ENCODE peak calls at places on chromosomes 13 and 19, in five cellular contexts. U is fibroblast of lung, P is pancreas, Q is small intestine, F is adrenal gland. I is an unnamed sample.

GRCh38 chr19:51689751-51690358 is 3.3 kb upstream of the SPACA6 start:
- DNase-seq in U (peak), P (peak), Q (no peak), F (peak), I (no peak)

GRCh38 chr13:33285420-33286124 is at the start of gene STARD13:
- DNase-seq in U (peak), P (peak), Q (peak), F (peak), I (peak)

GRCh38 chr13:50911051-50911690 is 1.6 kb downstream of the RNASEH2B start:
- DNase-seq in U (peak), P (no peak), Q (peak), F (no peak), I (no peak)

GRCh38 chr13:63184693-63185092 is 1769.0 kb upstream of the PCDH20 start:
- DNase-seq in U (peak), P (no peak), Q (no peak), F (no peak), I (no peak)

GRCh38 chr13:33633701-33634525 is 184.0 kb upstream of the RFC3 start:
- DNase-seq in U (peak), P (no peak), Q (no peak), F (no peak), I (no peak)

GRCh38 chr13:44313674-44314073 is 60.0 kb upstream of the SERP2 start:
- DNase-seq in U (peak), P (no peak), Q (peak), F (no peak), I (peak)

GRCh38 chr13:111548805-111549204 is 228.4 kb downstream of the TEX29 start:
- DNase-seq in U (no peak), P (no peak), Q (no peak), F (no peak), I (peak)

GRCh38 chr13:67200183-67200582 is 30.0 kb downstream of the PCDH9 start:
- DNase-seq in U (no peak), P (no peak), Q (no peak), F (no peak), I (no peak)

GRCh38 chr13:27954406-27954851 is 14.7 kb downstream of the CDX2 start:
- DNase-seq in U (peak), P (peak), Q (peak), F (no peak), I (no peak)

GRCh38 chr19:46351241-46352041 is 4.6 kb downstream of the PPP5C start:
- DNase-seq in U (peak), P (peak), Q (peak), F (peak), I (peak)

GRCh38 chr19:47296036-47296435 is 13.6 kb upstream of the C5AR1 start:
- DNase-seq in U (peak), P (peak), Q (peak), F (peak), I (no peak)

GRCh38 chr19:10003271-10003670 is 7.0 kb downstream of the COL5A3 start:
- DNase-seq in U (no peak), P (no peak), Q (no peak), F (no peak), I (no peak)

GRCh38 chr13:37617162-37617561 is 18.6 kb upstream of the POSTN start:
- DNase-seq in U (peak), P (no peak), Q (no peak), F (no peak), I (no peak)

GRCh38 chr19:42412223-42412622 is 15.0 kb downstream of the LIPE start:
- DNase-seq in U (no peak), P (no peak), Q (peak), F (no peak), I (no peak)

GRCh38 chr19:15684828-15685227 is 11.9 kb downstream of the CYP4F12 start:
- DNase-seq in U (no peak), P (no peak), Q (no peak), F (no peak), I (no peak)

GRCh38 chr19:8640402-8641004 is 10.1 kb downstream of the NFILZ start:
- DNase-seq in U (no peak), P (no peak), Q (peak), F (peak), I (no peak)

GRCh38 chr13:31107109-31107508 is 54.6 kb downstream of the HSPH1 start:
- DNase-seq in U (no peak), P (no peak), Q (no peak), F (no peak), I (no peak)

DNA sequence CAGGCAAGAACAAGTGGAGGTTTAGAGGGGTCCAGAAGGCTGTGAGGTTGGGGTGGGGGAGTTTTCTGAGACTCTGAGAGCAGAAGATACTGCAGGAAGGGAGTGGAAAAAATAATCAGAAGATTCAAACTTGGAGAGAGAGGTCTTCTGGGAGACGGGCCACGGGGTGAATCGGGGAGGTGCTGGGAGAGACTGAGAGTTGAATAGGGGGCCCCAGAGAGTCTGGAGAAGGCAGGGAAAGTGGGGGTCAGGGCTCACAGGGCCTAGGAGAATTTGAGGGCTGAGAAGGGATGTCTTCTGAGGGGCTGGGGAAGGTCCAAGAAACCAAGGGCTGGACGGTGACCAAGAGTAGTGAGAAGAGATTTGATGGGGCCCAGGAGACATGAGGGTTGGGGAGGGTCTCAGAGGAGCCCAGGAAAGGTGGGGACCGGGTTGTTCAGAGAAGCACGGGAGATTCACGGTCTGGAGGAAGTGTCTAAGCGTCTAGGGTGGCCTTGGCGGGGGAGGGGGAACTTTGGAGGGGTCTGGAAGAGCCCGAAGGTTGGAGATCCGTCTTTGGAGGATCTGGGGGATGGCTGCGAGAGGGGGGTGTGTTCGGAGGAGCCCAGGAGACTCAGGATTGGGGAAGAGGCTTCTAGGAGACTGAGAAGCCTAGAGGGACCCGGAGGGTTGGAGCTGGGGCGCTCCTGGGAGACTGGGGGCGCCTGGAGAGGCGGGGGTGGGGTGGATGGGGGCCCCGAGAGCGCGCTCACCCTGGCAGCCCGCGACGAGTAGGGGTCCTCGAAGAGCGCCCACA is 1.5 kb downstream of the KCNC3 start:
- DNase-seq in U (no peak), P (peak), Q (no peak), F (no peak), I (no peak)
- H3K4me3 ChIP-seq in U (no peak), P (no peak), Q (peak), F (no peak), I (no peak)

GRCh38 chr13:99379856-99380255 is 72.7 kb upstream of the GPR183 start:
- DNase-seq in U (no peak), P (no peak), Q (no peak), F (peak), I (no peak)

GRCh38 chr13:99380402-99380801 is 73.2 kb upstream of the GPR183 start:
- DNase-seq in U (no peak), P (no peak), Q (no peak), F (peak), I (peak)

GRCh38 chr13:99378985-99379734 is 72.0 kb upstream of the GPR183 start:
- DNase-seq in U (no peak), P (no peak), Q (no peak), F (peak), I (no peak)

GRCh38 chr13:99382428-99383133 is 75.4 kb upstream of the GPR183 start:
- DNase-seq in U (no peak), P (no peak), Q (peak), F (peak), I (no peak)

DNA sequence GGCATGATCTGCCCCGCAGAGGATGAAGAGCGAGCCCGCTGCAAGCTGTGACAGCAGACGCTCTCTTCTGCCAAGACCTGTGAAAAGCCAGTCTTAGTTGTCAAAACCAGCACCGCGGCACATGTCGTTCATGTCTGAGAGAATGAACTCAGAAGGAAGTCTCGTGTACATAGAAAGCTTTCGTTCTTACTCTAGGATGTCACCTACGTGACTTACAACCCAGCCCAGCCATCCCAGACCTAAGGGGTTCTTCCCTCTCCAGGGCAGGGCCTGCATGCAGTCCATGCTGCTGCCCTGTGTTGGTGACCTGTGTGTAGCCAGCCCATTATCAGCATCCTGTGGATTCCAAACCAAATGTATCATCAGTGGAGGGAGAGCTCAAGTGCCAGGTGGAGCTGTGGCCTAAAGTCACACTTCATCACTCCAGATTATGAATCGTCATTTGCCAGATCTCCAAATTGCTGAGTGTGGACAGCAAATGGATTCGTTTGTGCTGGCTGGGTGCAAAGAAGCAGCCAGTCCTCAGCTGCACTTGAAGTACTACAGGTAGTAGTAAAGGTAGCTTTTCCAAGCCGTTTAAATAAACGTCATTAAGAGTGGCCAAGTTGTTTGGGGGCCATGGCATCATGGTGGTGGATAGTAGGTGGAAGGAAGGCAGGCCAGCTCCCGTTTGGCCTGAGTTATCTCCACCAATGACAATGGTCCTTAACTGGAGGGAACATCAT is 73.9 kb upstream of the GPR183 start:
- DNase-seq in U (peak), P (no peak), Q (no peak), F (peak), I (peak)
- H3K4me3 ChIP-seq in U (no peak), P (no peak), Q (no peak), F (no peak), I (no peak)

DNA sequence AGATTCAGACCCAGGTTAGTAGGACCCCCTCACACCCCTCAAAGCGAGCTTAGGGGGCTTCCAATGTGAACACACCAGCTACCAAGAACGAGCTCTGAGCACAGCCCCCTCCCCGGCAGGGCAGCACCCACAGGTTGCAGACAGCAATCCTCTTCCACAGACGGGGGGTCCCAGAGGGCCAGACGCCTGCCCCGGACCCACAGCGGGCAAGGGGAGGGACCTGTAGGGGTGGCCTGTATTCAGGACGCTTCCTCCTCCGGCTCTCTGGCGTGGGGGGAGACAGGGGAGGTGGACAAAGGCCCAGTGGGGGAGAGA is 4.8 kb downstream of the TTYH1 start:
- DNase-seq in U (no peak), P (no peak), Q (no peak), F (no peak), I (no peak)
- H3K4me3 ChIP-seq in U (no peak), P (no peak), Q (no peak), F (no peak), I (peak)

GRCh38 chr19:5261151-5261890 is 79.3 kb downstream of the PTPRS start:
- DNase-seq in U (no peak), P (no peak), Q (no peak), F (no peak), I (no peak)

GRCh38 chr19:5260381-5260967 is 80.1 kb downstream of the PTPRS start:
- DNase-seq in U (no peak), P (no peak), Q (no peak), F (no peak), I (no peak)

GRCh38 chr19:5262721-5263120 is 77.9 kb downstream of the PTPRS start:
- DNase-seq in U (no peak), P (no peak), Q (no peak), F (no peak), I (no peak)

GRCh38 chr19:5257155-5258045 is 83.2 kb downstream of the PTPRS start:
- DNase-seq in U (no peak), P (no peak), Q (no peak), F (no peak), I (no peak)

GRCh38 chr19:5259750-5260149 is 80.9 kb downstream of the PTPRS start:
- DNase-seq in U (no peak), P (no peak), Q (no peak), F (no peak), I (no peak)
- H3K4me3 ChIP-seq in U (no peak), P (no peak), Q (no peak), F (no peak), I (no peak)

GRCh38 chr13:106573279-106573831 is 5.4 kb upstream of the ARGLU1 start:
- DNase-seq in U (peak), P (no peak), Q (no peak), F (no peak), I (no peak)

GRCh38 chr13:106570354-106570822 is 2.5 kb upstream of the ARGLU1 start:
- DNase-seq in U (peak), P (peak), Q (peak), F (peak), I (peak)

GRCh38 chr13:106569233-106570095 is 1.5 kb upstream of the ARGLU1 start:
- DNase-seq in U (no peak), P (no peak), Q (peak), F (no peak), I (no peak)

GRCh38 chr13:106568225-106569003 is 477 bp upstream of the ARGLU1 start:
- DNase-seq in U (no peak), P (no peak), Q (no peak), F (no peak), I (no peak)

GRCh38 chr13:106573855-106574254 is 5.9 kb upstream of the ARGLU1 start:
- DNase-seq in U (peak), P (no peak), Q (no peak), F (no peak), I (no peak)
- H3K4me3 ChIP-seq in U (no peak), P (no peak), Q (no peak), F (no peak), I (no peak)

DNA sequence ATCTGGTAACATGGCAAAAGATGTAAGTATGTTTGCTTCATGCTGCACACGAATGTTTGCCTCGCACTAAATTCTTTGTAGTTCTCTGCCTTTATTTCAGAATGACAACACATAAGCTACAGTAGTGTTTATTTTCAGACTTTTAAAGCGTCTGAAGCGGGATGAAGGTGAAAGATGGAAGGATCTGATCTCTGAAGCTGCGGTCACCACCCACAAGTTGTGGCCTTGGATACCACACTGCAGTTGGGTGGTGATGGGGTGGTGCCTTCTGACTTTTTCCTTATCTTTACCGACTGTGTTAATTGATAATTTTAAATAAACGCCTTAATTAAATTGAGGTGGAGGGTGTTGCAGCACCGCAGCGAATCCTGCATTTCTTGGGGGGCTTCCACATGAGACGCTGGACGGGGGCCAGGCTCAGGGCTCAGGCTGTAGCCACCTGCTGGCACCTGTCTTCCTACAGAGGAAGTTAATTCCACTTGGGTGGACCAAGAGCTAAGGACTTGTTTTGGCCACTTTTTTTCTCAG is 1.3 kb downstream of the TFDP1 start:
- DNase-seq in U (no peak), P (no peak), Q (no peak), F (peak), I (no peak)
- H3K4me3 ChIP-seq in U (peak), P (peak), Q (peak), F (no peak), I (peak)

DNA sequence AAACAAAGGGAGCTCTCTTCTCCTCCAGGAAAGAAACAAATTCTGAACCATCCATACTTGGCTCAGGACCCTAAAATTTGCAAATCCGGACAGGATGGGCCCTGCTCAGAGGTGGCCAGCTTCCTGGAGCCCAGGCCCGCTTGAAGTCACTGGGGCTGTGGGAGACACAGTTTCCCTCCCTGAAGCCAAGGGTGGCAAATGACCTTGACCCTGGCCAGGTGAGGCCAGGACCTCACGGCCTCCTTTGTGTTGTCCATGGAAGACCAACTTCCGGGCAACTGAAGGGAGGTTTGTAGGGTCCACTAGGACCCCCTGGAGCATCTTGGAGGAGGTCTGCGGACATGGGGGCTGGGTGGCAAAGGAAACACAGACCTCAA is 5.5 kb downstream of the NANOS3 start:
- DNase-seq in U (no peak), P (no peak), Q (no peak), F (no peak), I (no peak)
- H3K4me3 ChIP-seq in U (no peak), P (no peak), Q (no peak), F (no peak), I (no peak)

I was measured in coronary artery.